ENCODE peak calls at places on chromosomes 2 and 18, in five cellular contexts. One of them, this sample, is unnamed.

GRCh38 chr2:128366746-128367511 is 48.3 kb upstream of the HS6ST1 start:
- DNase-seq in aorta: peak; percentile 58
- DNase-seq in psoas muscle: no peak
- DNase-seq in endothelial cell of umbilical vein: no peak
- DNase-seq in Caco-2: no peak
- DNase-seq in this sample: no peak

GRCh38 chr2:99809259-99809900 is 319.6 kb upstream of the REV1 start:
- DNase-seq in aorta: no peak
- DNase-seq in psoas muscle: no peak
- DNase-seq in endothelial cell of umbilical vein: no peak
- DNase-seq in Caco-2: no peak
- DNase-seq in this sample: no peak

GRCh38 chr2:63888490-63889402 is 47.0 kb downstream of the UGP2 start:
- DNase-seq in aorta: no peak
- DNase-seq in psoas muscle: peak; percentile 56
- DNase-seq in endothelial cell of umbilical vein: peak; percentile 69
- DNase-seq in Caco-2: peak; percentile 53
- DNase-seq in this sample: peak; percentile 46

GRCh38 chr18:468841-469796 is 31.4 kb downstream of the COLEC12 start:
- DNase-seq in aorta: no peak
- DNase-seq in psoas muscle: no peak
- DNase-seq in endothelial cell of umbilical vein: no peak
- DNase-seq in Caco-2: no peak
- DNase-seq in this sample: no peak

GRCh38 chr18:57214976-57215375 is 68.1 kb downstream of the BOD1L2 start:
- DNase-seq in aorta: no peak
- DNase-seq in psoas muscle: no peak
- DNase-seq in endothelial cell of umbilical vein: no peak
- DNase-seq in Caco-2: no peak
- DNase-seq in this sample: no peak

GRCh38 chr2:8586397-8587051 is 95.3 kb upstream of the ID2 start:
- DNase-seq in aorta: no peak
- DNase-seq in psoas muscle: no peak
- DNase-seq in endothelial cell of umbilical vein: no peak
- DNase-seq in Caco-2: peak; percentile 17
- DNase-seq in this sample: no peak

GRCh38 chr2:25257931-25258771 is 83.6 kb downstream of the DNMT3A start:
- DNase-seq in aorta: no peak
- DNase-seq in psoas muscle: peak; percentile 35
- DNase-seq in endothelial cell of umbilical vein: no peak
- DNase-seq in Caco-2: no peak
- DNase-seq in this sample: no peak

GRCh38 chr2:15546297-15547098 is 14.6 kb downstream of the NBAS start:
- DNase-seq in aorta: no peak
- DNase-seq in psoas muscle: no peak
- DNase-seq in endothelial cell of umbilical vein: no peak
- DNase-seq in Caco-2: no peak
- DNase-seq in this sample: no peak

GRCh38 chr2:203535784-203536590 is 886 bp upstream of the RAPH1 start:
- DNase-seq in aorta: no peak
- DNase-seq in psoas muscle: no peak
- DNase-seq in endothelial cell of umbilical vein: no peak
- DNase-seq in Caco-2: no peak
- DNase-seq in this sample: peak; percentile 12

GRCh38 chr2:212421571-212422334 is 116.8 kb downstream of the ERBB4 start:
- DNase-seq in aorta: no peak
- DNase-seq in psoas muscle: no peak
- DNase-seq in endothelial cell of umbilical vein: no peak
- DNase-seq in Caco-2: no peak
- DNase-seq in this sample: peak; percentile 28

GRCh38 chr2:109210431-109211200 is 81.6 kb downstream of the SH3RF3 start:
- DNase-seq in aorta: no peak
- DNase-seq in psoas muscle: no peak
- DNase-seq in endothelial cell of umbilical vein: no peak
- DNase-seq in Caco-2: no peak
- DNase-seq in this sample: peak; percentile 46

DNA sequence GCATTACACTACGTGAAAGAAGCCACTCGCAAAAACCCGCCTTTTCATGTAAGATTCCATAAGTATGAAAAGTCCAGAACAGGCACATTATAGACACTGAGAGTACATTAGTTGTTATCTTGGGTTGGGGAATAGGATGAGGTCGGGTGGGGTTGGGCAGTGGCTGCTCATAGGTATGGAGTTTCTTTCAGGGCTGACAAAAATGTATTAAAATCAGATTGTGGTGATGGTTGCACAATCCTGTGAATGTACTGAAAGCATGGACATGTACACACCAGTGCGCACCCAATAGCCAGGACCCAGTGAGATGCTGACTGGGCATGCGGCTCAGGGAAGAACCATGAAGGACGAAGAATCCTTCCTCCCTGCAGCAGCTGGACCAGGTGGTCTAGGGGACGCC is 50.3 kb downstream of the MBP start:
- DNase-seq in aorta: no peak
- DNase-seq in psoas muscle: no peak
- DNase-seq in endothelial cell of umbilical vein: no peak
- DNase-seq in Caco-2: no peak
- DNase-seq in this sample: no peak
- H3K4me1 ChIP-seq in aorta: peaks cover 2% of the 10 kb centered on the region
- H3K4me1 ChIP-seq in psoas muscle: peaks cover 59% of the 10 kb centered on the region
- H3K4me1 ChIP-seq in endothelial cell of umbilical vein: peaks cover 13% of the 10 kb centered on the region
- H3K4me1 ChIP-seq in Caco-2: no peaks in the 10 kb centered on the region
- H3K4me1 ChIP-seq in this sample: peaks cover 21% of the 10 kb centered on the region

GRCh38 chr2:208183526-208183925 is 6.3 kb downstream of the C2orf80 start:
- DNase-seq in aorta: no peak
- DNase-seq in psoas muscle: no peak
- DNase-seq in endothelial cell of umbilical vein: no peak
- DNase-seq in Caco-2: no peak
- DNase-seq in this sample: no peak

GRCh38 chr2:208186921-208187320 is 2.9 kb downstream of the C2orf80 start:
- DNase-seq in aorta: no peak
- DNase-seq in psoas muscle: no peak
- DNase-seq in endothelial cell of umbilical vein: no peak
- DNase-seq in Caco-2: no peak
- DNase-seq in this sample: no peak

GRCh38 chr2:208182835-208183234 is 7.0 kb downstream of the C2orf80 start:
- DNase-seq in aorta: no peak
- DNase-seq in psoas muscle: no peak
- DNase-seq in endothelial cell of umbilical vein: no peak
- DNase-seq in Caco-2: no peak
- DNase-seq in this sample: no peak

GRCh38 chr2:208186465-208186864 is 3.4 kb downstream of the C2orf80 start:
- DNase-seq in aorta: no peak
- DNase-seq in psoas muscle: no peak
- DNase-seq in endothelial cell of umbilical vein: no peak
- DNase-seq in Caco-2: no peak
- DNase-seq in this sample: no peak

DNA sequence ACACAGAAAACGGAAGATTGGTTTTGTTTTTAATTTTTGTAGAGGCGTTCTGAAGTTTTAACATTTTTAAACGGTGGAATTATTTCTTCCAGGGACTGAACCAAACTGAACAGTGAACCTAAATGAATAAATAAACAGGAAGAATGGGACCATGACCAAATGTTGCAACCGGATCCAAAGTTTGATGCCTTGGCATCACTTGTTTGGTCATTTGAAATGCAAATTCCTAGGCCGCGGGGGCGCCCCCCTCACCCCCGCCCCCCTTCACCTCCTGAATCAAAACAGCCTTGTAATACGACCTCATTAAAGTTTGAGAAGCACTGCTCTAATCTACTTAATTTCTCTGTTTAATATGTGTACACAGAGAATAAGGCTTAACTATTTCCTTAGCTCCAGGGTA is 5.9 kb downstream of the C2orf80 start:
- DNase-seq in aorta: no peak
- DNase-seq in psoas muscle: no peak
- DNase-seq in endothelial cell of umbilical vein: no peak
- DNase-seq in Caco-2: no peak
- DNase-seq in this sample: no peak
- H3K27me3 ChIP-seq in aorta: no peaks in the 10 kb centered on the region
- H3K27me3 ChIP-seq in psoas muscle: no peaks in the 10 kb centered on the region
- H3K27me3 ChIP-seq in endothelial cell of umbilical vein: peaks cover 20% of the 10 kb centered on the region
- H3K27me3 ChIP-seq in Caco-2: no peaks in the 10 kb centered on the region
- H3K27me3 ChIP-seq in this sample: no peaks in the 10 kb centered on the region

GRCh38 chr2:159183346-159183745 is 103.2 kb downstream of the WDSUB1 start:
- DNase-seq in aorta: no peak
- DNase-seq in psoas muscle: no peak
- DNase-seq in endothelial cell of umbilical vein: no peak
- DNase-seq in Caco-2: no peak
- DNase-seq in this sample: no peak

GRCh38 chr2:159188449-159188848 is 98.1 kb downstream of the WDSUB1 start:
- DNase-seq in aorta: no peak
- DNase-seq in psoas muscle: no peak
- DNase-seq in endothelial cell of umbilical vein: peak; percentile 79
- DNase-seq in Caco-2: no peak
- DNase-seq in this sample: no peak

GRCh38 chr2:159185401-159186130 is 100.9 kb downstream of the WDSUB1 start:
- DNase-seq in aorta: no peak
- DNase-seq in psoas muscle: no peak
- DNase-seq in endothelial cell of umbilical vein: peak; percentile 44
- DNase-seq in Caco-2: no peak
- DNase-seq in this sample: peak; percentile 99

GRCh38 chr2:159186462-159186861 is 100.0 kb downstream of the WDSUB1 start:
- DNase-seq in aorta: no peak
- DNase-seq in psoas muscle: no peak
- DNase-seq in endothelial cell of umbilical vein: no peak
- DNase-seq in Caco-2: no peak
- DNase-seq in this sample: no peak

DNA sequence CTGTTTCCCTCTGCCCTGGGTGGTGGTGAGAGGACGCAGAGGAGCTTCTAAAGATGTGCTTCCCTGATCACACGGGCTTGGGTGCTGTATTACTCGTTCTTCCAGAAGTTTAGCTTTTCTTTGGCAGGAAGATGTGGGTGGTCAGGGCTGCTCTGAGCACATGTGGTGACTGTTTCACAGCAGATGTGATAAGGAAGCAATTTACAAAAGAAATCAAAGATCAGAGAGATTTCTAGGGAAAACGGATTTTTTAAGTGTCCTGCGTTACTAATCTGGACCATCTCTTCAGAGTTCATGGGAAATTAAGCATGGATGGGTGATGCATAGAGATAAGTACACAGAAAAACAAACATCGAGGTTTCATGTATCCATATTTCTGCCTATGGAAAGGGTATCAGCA is 99.4 kb downstream of the WDSUB1 start:
- DNase-seq in aorta: no peak
- DNase-seq in psoas muscle: no peak
- DNase-seq in endothelial cell of umbilical vein: no peak
- DNase-seq in Caco-2: no peak
- DNase-seq in this sample: peak; percentile 77
- H3K36me3 ChIP-seq in aorta: no peaks in the 10 kb centered on the region
- H3K36me3 ChIP-seq in psoas muscle: no peaks in the 10 kb centered on the region
- H3K36me3 ChIP-seq in endothelial cell of umbilical vein: peaks cover 32% of the 10 kb centered on the region
- H3K36me3 ChIP-seq in Caco-2: peaks cover 1% of the 10 kb centered on the region
- H3K36me3 ChIP-seq in this sample: peaks cover 9% of the 10 kb centered on the region

GRCh38 chr2:11665510-11666362 is 4.3 kb downstream of the NTSR2 start:
- DNase-seq in aorta: no peak
- DNase-seq in psoas muscle: no peak
- DNase-seq in endothelial cell of umbilical vein: no peak
- DNase-seq in Caco-2: peak; percentile 9
- DNase-seq in this sample: no peak

GRCh38 chr2:11663427-11663826 is 6.6 kb downstream of the NTSR2 start:
- DNase-seq in aorta: no peak
- DNase-seq in psoas muscle: no peak
- DNase-seq in endothelial cell of umbilical vein: no peak
- DNase-seq in Caco-2: no peak
- DNase-seq in this sample: no peak

GRCh38 chr2:11667194-11667593 is 2.8 kb downstream of the NTSR2 start:
- DNase-seq in aorta: no peak
- DNase-seq in psoas muscle: no peak
- DNase-seq in endothelial cell of umbilical vein: no peak
- DNase-seq in Caco-2: no peak
- DNase-seq in this sample: no peak

GRCh38 chr2:11662882-11663281 is 7.1 kb downstream of the NTSR2 start:
- DNase-seq in aorta: no peak
- DNase-seq in psoas muscle: no peak
- DNase-seq in endothelial cell of umbilical vein: no peak
- DNase-seq in Caco-2: no peak
- DNase-seq in this sample: no peak

DNA sequence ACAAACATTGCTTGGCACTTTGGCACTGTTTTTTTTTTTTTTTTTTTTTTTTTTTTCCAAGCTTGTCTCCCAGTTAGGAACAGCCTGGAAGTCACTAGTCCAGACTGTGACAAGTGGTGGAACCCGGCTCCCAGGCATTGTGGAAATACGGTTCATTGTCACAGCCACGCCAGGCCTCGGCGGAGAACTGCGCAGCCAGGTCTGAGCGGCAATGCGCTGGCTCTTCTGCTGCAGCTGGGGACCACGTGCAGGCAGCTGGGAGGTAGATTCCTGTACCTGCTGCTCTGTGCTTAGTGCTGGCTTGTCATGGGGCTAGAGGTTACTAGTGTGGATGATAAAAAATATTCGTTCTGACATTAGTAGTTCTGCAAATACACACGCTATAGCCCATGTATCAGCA is 5.0 kb downstream of the NTSR2 start:
- DNase-seq in aorta: no peak
- DNase-seq in psoas muscle: no peak
- DNase-seq in endothelial cell of umbilical vein: no peak
- DNase-seq in Caco-2: peak; percentile 16
- DNase-seq in this sample: no peak
- H3K4me1 ChIP-seq in aorta: no peaks in the 10 kb centered on the region
- H3K4me1 ChIP-seq in psoas muscle: peaks cover 2% of the 10 kb centered on the region
- H3K4me1 ChIP-seq in endothelial cell of umbilical vein: no peaks in the 10 kb centered on the region
- H3K4me1 ChIP-seq in Caco-2: no peaks in the 10 kb centered on the region
- H3K4me1 ChIP-seq in this sample: no peaks in the 10 kb centered on the region

GRCh38 chr2:219001577-219002394 is 8.6 kb upstream of the CRYBA2 start:
- DNase-seq in aorta: no peak
- DNase-seq in psoas muscle: no peak
- DNase-seq in endothelial cell of umbilical vein: no peak
- DNase-seq in Caco-2: peak; percentile 92
- DNase-seq in this sample: no peak

GRCh38 chr2:218999881-219000568 is 6.8 kb upstream of the CRYBA2 start:
- DNase-seq in aorta: no peak
- DNase-seq in psoas muscle: no peak
- DNase-seq in endothelial cell of umbilical vein: no peak
- DNase-seq in Caco-2: no peak
- DNase-seq in this sample: no peak

GRCh38 chr2:218999021-218999880 is 6.0 kb upstream of the CRYBA2 start:
- DNase-seq in aorta: no peak
- DNase-seq in psoas muscle: no peak
- DNase-seq in endothelial cell of umbilical vein: no peak
- DNase-seq in Caco-2: no peak
- DNase-seq in this sample: no peak

GRCh38 chr2:219001100-219001576 is 7.9 kb upstream of the CRYBA2 start:
- DNase-seq in aorta: no peak
- DNase-seq in psoas muscle: no peak
- DNase-seq in endothelial cell of umbilical vein: no peak
- DNase-seq in Caco-2: no peak
- DNase-seq in this sample: no peak

GRCh38 chr2:219000569-219000960 is 7.3 kb upstream of the CRYBA2 start:
- DNase-seq in aorta: no peak
- DNase-seq in psoas muscle: no peak
- DNase-seq in endothelial cell of umbilical vein: no peak
- DNase-seq in Caco-2: no peak
- DNase-seq in this sample: no peak
- H3K27me3 ChIP-seq in aorta: no peaks in the 10 kb centered on the region
- H3K27me3 ChIP-seq in psoas muscle: peaks cover 26% of the 10 kb centered on the region
- H3K27me3 ChIP-seq in endothelial cell of umbilical vein: peaks cover 66% of the 10 kb centered on the region
- H3K27me3 ChIP-seq in Caco-2: no peaks in the 10 kb centered on the region
- H3K27me3 ChIP-seq in this sample: peaks cover 65% of the 10 kb centered on the region

This sample was measured in fibroblast of lung.